ENCODE peak calls at places on chromosomes 13 and 19, in four cellular contexts. N is heart right ventricle, A is keratinocyte, C is activated B cell treated with CpG ODN at 0.5 μM for 24 hours. W is an unnamed sample.

GRCh38 chr13:57799624-57800023 is 168.1 kb downstream of the PCDH17 start:
- DNase-seq in C (no peak), N (no peak), A (no peak), W (no peak)

GRCh38 chr19:48391100-48392005 is at the start of gene KDELR1:
- DNase-seq in C (peak; percentile 83), N (peak; percentile 81), A (peak; percentile 49), W (peak; percentile 92)

GRCh38 chr19:8484331-8484894 is 18.0 kb downstream of the PRAM1 start:
- DNase-seq in A (no peak), C (no peak), N (no peak), W (no peak)

GRCh38 chr13:42110410-42111155 is 62.1 kb downstream of the DGKH start:
- DNase-seq in A (peak; percentile 28), C (no peak), N (no peak), W (peak; percentile 51)

GRCh38 chr19:7513809-7514642 is 1.9 kb upstream of the ZNF358 start:
- DNase-seq in A (no peak), C (no peak), N (no peak), W (no peak)

GRCh38 chr19:1262687-1263123 is 6.4 kb upstream of the CIRBP start:
- DNase-seq in C (no peak), A (no peak), N (no peak), W (no peak)

GRCh38 chr19:44931541-44931940 is 10.5 kb upstream of the APOC4 start:
- DNase-seq in C (no peak), N (no peak), A (no peak), W (no peak)

GRCh38 chr13:24254151-24254810 is 55.1 kb upstream of the C1QTNF9 start:
- DNase-seq in C (no peak), N (no peak), A (no peak), W (peak; percentile 37)

GRCh38 chr13:52686381-52686780 is 33.7 kb downstream of the SUGT1 start:
- DNase-seq in C (no peak), N (no peak), A (no peak), W (no peak)

GRCh38 chr19:2043269-2043641 is 7.8 kb downstream of the MKNK2 start:
- DNase-seq in C (peak; percentile 29), A (no peak), N (no peak), W (no peak)

GRCh38 chr19:52230685-52231084 is 38.7 kb upstream of the ZNF766 start:
- DNase-seq in N (no peak), C (no peak), A (no peak), W (no peak)

DNA sequence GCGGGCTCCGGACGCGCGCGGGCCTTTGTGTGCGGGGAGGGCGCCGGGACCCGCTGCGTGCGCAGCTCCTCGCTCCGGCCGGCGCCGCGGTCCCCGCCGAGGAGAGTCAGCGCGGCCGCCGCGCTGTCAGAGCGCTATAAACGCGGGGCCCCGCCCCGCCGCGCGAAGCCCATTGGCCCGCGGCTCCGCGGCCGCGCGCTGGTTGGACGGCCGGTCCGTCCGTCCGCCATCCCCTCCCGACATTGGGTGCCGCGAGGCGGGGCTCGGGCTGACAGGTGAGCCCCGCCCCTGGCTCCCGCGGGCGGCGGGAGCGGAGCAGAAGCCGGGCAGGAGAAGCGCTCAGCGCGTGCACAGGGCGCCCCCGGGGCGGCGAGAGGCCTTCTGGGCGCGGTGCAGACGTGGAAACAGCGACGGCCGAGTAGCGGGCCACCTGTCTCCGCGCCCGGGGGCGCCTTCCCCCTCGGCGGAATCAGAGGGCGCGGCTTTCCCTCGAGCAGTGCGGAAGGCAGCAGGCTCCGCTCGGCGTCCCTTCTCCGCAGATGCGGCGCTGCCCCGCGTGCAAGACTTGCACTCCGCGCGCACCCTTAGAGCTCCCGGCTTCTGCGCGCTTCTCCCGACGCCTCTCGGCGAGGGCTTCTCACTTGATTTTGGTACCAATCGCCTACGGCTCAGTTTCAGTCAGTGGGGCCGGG is at the start of gene EFNB2:
- DNase-seq in C (peak; percentile 87), N (peak; percentile 91), A (no peak), W (peak; percentile 98)
- TF ChIP-seq CTCF in C (no peak), N (no peak), A (no peak), W (peak; percentile 24)

GRCh38 chr13:99959538-99960230 is 11.9 kb downstream of the ZIC5 start:
- DNase-seq in C (no peak), A (no peak), N (no peak), W (no peak)
- TF ChIP-seq CTCF in C (no peak), A (no peak), N (no peak), W (no peak)

GRCh38 chr19:14059652-14060155 is 2.2 kb downstream of the PALM3 start:
- DNase-seq in N (no peak), A (no peak), C (no peak), W (no peak)
- TF ChIP-seq CTCF in N (no peak), A (no peak), C (no peak), W (no peak)

GRCh38 chr19:41447732-41448332 is 4.9 kb downstream of the ERICH4 start:
- DNase-seq in C (no peak), N (no peak), A (no peak), W (no peak)
- TF ChIP-seq CTCF in C (no peak), N (peak; percentile 21), A (no peak), W (no peak)

GRCh38 chr13:91922969-91923592 is 524.7 kb downstream of the GPC5 start:
- DNase-seq in N (no peak), C (no peak), A (no peak), W (no peak)
- TF ChIP-seq CTCF in N (no peak), C (no peak), A (no peak), W (no peak)